ENCODE peak calls at places on chromosomes 4 and X, in five cellular contexts. B is LoVo, K is neural crest cell, S is AG08395, Q is Calu3. I is an unnamed sample.
A peak's percentile ranks its signal among the peaks of the same experiment; 100 is the strongest.

GRCh38 chr4:87849612-87850011 is 16.8 kb downstream of the MEPE start:
- DNase-seq in B (no peak), K (no peak), S (no peak), Q (no peak), I (no peak)

GRCh38 chr4:8766610-8767009 is 105.0 kb downstream of the HMX1 start:
- DNase-seq in B (no peak), K (no peak), S (no peak), Q (no peak), I (no peak)

GRCh38 chrX:134206221-134206620 is 30.8 kb upstream of the CCDC160 start:
- DNase-seq in B (no peak), K (no peak), S (no peak), Q (no peak), I (no peak)

GRCh38 chrX:119502727-119503483 is 34.7 kb downstream of the SLC25A5 start:
- DNase-seq in B (peak; percentile 69), K (no peak), S (peak; percentile 24), Q (peak; percentile 87), I (no peak)

GRCh38 chr4:122668241-122668640 is 47.4 kb upstream of the IL21 start:
- DNase-seq in B (no peak), K (no peak), S (peak; percentile 82), Q (no peak), I (no peak)

GRCh38 chr4:38860788-38861424 is 4.3 kb upstream of the TLR6 start:
- DNase-seq in B (no peak), K (peak; percentile 14), S (peak; percentile 13), Q (peak; percentile 45), I (no peak)

GRCh38 chrX:155313766-155314165 is 20.6 kb downstream of the CLIC2 start:
- DNase-seq in B (no peak), K (no peak), S (no peak), Q (no peak), I (no peak)

GRCh38 chr4:9898596-9899345 is 117.3 kb downstream of the DRD5 start:
- DNase-seq in B (peak; percentile 3), K (peak; percentile 39), S (peak; percentile 14), Q (peak; percentile 18), I (peak; percentile 39)

GRCh38 chr4:76607266-76607799 is 172.3 kb downstream of the SHROOM3 start:
- DNase-seq in B (no peak), K (no peak), S (peak; percentile 76), Q (no peak), I (no peak)

GRCh38 chr4:23717528-23718248 is 172.2 kb downstream of the PPARGC1A start:
- DNase-seq in B (no peak), K (no peak), S (peak; percentile 56), Q (no peak), I (peak; percentile 2)

GRCh38 chr4:48033825-48034413 is 17.3 kb downstream of the NIPAL1 start:
- DNase-seq in B (peak; percentile 41), K (peak; percentile 8), S (peak; percentile 15), Q (peak; percentile 47), I (no peak)

GRCh38 chr4:64584981-64585557 is 175.8 kb upstream of the TECRL start:
- DNase-seq in B (peak; percentile 54), K (no peak), S (peak; percentile 6), Q (no peak), I (no peak)

GRCh38 chrX:81316163-81316562 is 114.3 kb downstream of the SH3BGRL start:
- DNase-seq in B (no peak), K (no peak), S (no peak), Q (peak; percentile 19), I (no peak)

GRCh38 chr4:53128959-53129358 is 236.9 kb downstream of the SCFD2 start:
- DNase-seq in B (no peak), K (no peak), S (peak; percentile 26), Q (no peak), I (peak; percentile 23)

GRCh38 chr4:15451866-15452765 is 17.6 kb upstream of the CC2D2A start:
- DNase-seq in B (no peak), K (no peak), S (peak; percentile 89), Q (no peak), I (no peak)

GRCh38 chr4:15396157-15396800 is 31.6 kb upstream of the C1QTNF7 start:
- DNase-seq in B (peak; percentile 37), K (peak; percentile 50), S (peak; percentile 44), Q (peak; percentile 28), I (no peak)

GRCh38 chr4:734075-734474 is 28.4 kb downstream of the PCGF3 start:
- DNase-seq in B (no peak), K (no peak), S (no peak), Q (no peak), I (no peak)

GRCh38 chr4:173242466-173243250 is 74.0 kb downstream of the GALNT7 start:
- DNase-seq in B (no peak), K (no peak), S (no peak), Q (no peak), I (no peak)

GRCh38 chr4:185787926-185788679 is 23.9 kb downstream of the SORBS2 start:
- DNase-seq in B (no peak), K (no peak), S (no peak), Q (no peak), I (no peak)

GRCh38 chr4:137474711-137475301 is 57.5 kb downstream of the PCDH18 start:
- DNase-seq in B (no peak), K (no peak), S (peak; percentile 8), Q (no peak), I (no peak)

GRCh38 chr4:3291969-3292570 is 751 bp upstream of the RGS12 start:
- DNase-seq in B (peak; percentile 50), K (peak; percentile 36), S (peak; percentile 67), Q (peak; percentile 60), I (no peak)

GRCh38 chr4:168221298-168221697 is 97.3 kb downstream of the DDX60 start:
- DNase-seq in B (peak; percentile 10), K (no peak), S (peak; percentile 12), Q (peak; percentile 35), I (peak; percentile 64)

GRCh38 chr4:59553063-59553738 is 1646.9 kb upstream of the ADGRL3 start:
- DNase-seq in B (peak; percentile 35), K (no peak), S (peak; percentile 50), Q (peak; percentile 22), I (no peak)